ENCODE peak calls at places on chromosomes 1 and 21, in eight cellular contexts. One of them, this sample, is unnamed.

GRCh38 chr1:12387641-12388040 is 157.8 kb downstream of the VPS13D start:
- DNase-seq in AG08395: no peak
- DNase-seq in stimulated activated CD4-positive, alpha-beta T cell treated with anti-CD3 and anti-CD28 coated beads, TNF-alpha, amount 100 ng/mL, for 4 hours: no peak
- DNase-seq in NCI-H1105: no peak
- DNase-seq in LHCN-M2: peak
- DNase-seq in cardiac fibroblast: peak
- DNase-seq in kidney tubule cell: no peak
- DNase-seq in activated CD4-positive, alpha-beta T cell treated with anti-CD3 and anti-CD28 coated beads, Interleukin-2, amount 50 U/mL, for 48 hours: no peak
- DNase-seq in this sample: no peak

GRCh38 chr1:199067483-199067882 is 428.6 kb downstream of the PTPRC start:
- DNase-seq in AG08395: no peak
- DNase-seq in stimulated activated CD4-positive, alpha-beta T cell treated with anti-CD3 and anti-CD28 coated beads, TNF-alpha, amount 100 ng/mL, for 4 hours: no peak
- DNase-seq in NCI-H1105: no peak
- DNase-seq in LHCN-M2: no peak
- DNase-seq in cardiac fibroblast: no peak
- DNase-seq in kidney tubule cell: no peak
- DNase-seq in activated CD4-positive, alpha-beta T cell treated with anti-CD3 and anti-CD28 coated beads, Interleukin-2, amount 50 U/mL, for 48 hours: no peak
- DNase-seq in this sample: no peak

GRCh38 chr1:86201321-86201720 is 44.7 kb upstream of the COL24A1 start:
- DNase-seq in AG08395: no peak
- DNase-seq in stimulated activated CD4-positive, alpha-beta T cell treated with anti-CD3 and anti-CD28 coated beads, TNF-alpha, amount 100 ng/mL, for 4 hours: no peak
- DNase-seq in NCI-H1105: no peak
- DNase-seq in LHCN-M2: no peak
- DNase-seq in cardiac fibroblast: peak
- DNase-seq in kidney tubule cell: no peak
- DNase-seq in activated CD4-positive, alpha-beta T cell treated with anti-CD3 and anti-CD28 coated beads, Interleukin-2, amount 50 U/mL, for 48 hours: no peak
- DNase-seq in this sample: no peak

GRCh38 chr21:44870748-44871495 is 2.6 kb downstream of the PTTG1IP start:
- DNase-seq in AG08395: no peak
- DNase-seq in stimulated activated CD4-positive, alpha-beta T cell treated with anti-CD3 and anti-CD28 coated beads, TNF-alpha, amount 100 ng/mL, for 4 hours: no peak
- DNase-seq in NCI-H1105: no peak
- DNase-seq in LHCN-M2: peak
- DNase-seq in cardiac fibroblast: peak
- DNase-seq in kidney tubule cell: peak
- DNase-seq in activated CD4-positive, alpha-beta T cell treated with anti-CD3 and anti-CD28 coated beads, Interleukin-2, amount 50 U/mL, for 48 hours: no peak
- DNase-seq in this sample: no peak

GRCh38 chr1:99645699-99646531 is at the start of gene PALMD:
- DNase-seq in AG08395: peak
- DNase-seq in stimulated activated CD4-positive, alpha-beta T cell treated with anti-CD3 and anti-CD28 coated beads, TNF-alpha, amount 100 ng/mL, for 4 hours: no peak
- DNase-seq in NCI-H1105: peak
- DNase-seq in LHCN-M2: peak
- DNase-seq in cardiac fibroblast: peak
- DNase-seq in kidney tubule cell: peak
- DNase-seq in activated CD4-positive, alpha-beta T cell treated with anti-CD3 and anti-CD28 coated beads, Interleukin-2, amount 50 U/mL, for 48 hours: no peak
- DNase-seq in this sample: no peak

GRCh38 chr1:185488673-185489311 is 171.7 kb upstream of the IVNS1ABP start:
- DNase-seq in AG08395: no peak
- DNase-seq in stimulated activated CD4-positive, alpha-beta T cell treated with anti-CD3 and anti-CD28 coated beads, TNF-alpha, amount 100 ng/mL, for 4 hours: no peak
- DNase-seq in NCI-H1105: no peak
- DNase-seq in LHCN-M2: no peak
- DNase-seq in cardiac fibroblast: no peak
- DNase-seq in kidney tubule cell: no peak
- DNase-seq in activated CD4-positive, alpha-beta T cell treated with anti-CD3 and anti-CD28 coated beads, Interleukin-2, amount 50 U/mL, for 48 hours: no peak
- DNase-seq in this sample: no peak

GRCh38 chr21:37145635-37146111 is 72.6 kb downstream of the TTC3 start:
- DNase-seq in AG08395: no peak
- DNase-seq in stimulated activated CD4-positive, alpha-beta T cell treated with anti-CD3 and anti-CD28 coated beads, TNF-alpha, amount 100 ng/mL, for 4 hours: no peak
- DNase-seq in NCI-H1105: no peak
- DNase-seq in LHCN-M2: peak
- DNase-seq in cardiac fibroblast: peak
- DNase-seq in kidney tubule cell: peak
- DNase-seq in activated CD4-positive, alpha-beta T cell treated with anti-CD3 and anti-CD28 coated beads, Interleukin-2, amount 50 U/mL, for 48 hours: no peak
- DNase-seq in this sample: no peak

GRCh38 chr1:16120940-16121410 is 34.9 kb downstream of the EPHA2 start:
- DNase-seq in AG08395: no peak
- DNase-seq in stimulated activated CD4-positive, alpha-beta T cell treated with anti-CD3 and anti-CD28 coated beads, TNF-alpha, amount 100 ng/mL, for 4 hours: no peak
- DNase-seq in NCI-H1105: peak
- DNase-seq in LHCN-M2: no peak
- DNase-seq in cardiac fibroblast: no peak
- DNase-seq in kidney tubule cell: no peak
- DNase-seq in activated CD4-positive, alpha-beta T cell treated with anti-CD3 and anti-CD28 coated beads, Interleukin-2, amount 50 U/mL, for 48 hours: no peak
- DNase-seq in this sample: no peak

GRCh38 chr1:157948547-157949152 is 44.8 kb upstream of the KIRREL1 start:
- DNase-seq in AG08395: peak
- DNase-seq in stimulated activated CD4-positive, alpha-beta T cell treated with anti-CD3 and anti-CD28 coated beads, TNF-alpha, amount 100 ng/mL, for 4 hours: no peak
- DNase-seq in NCI-H1105: peak
- DNase-seq in LHCN-M2: peak
- DNase-seq in cardiac fibroblast: peak
- DNase-seq in kidney tubule cell: peak
- DNase-seq in activated CD4-positive, alpha-beta T cell treated with anti-CD3 and anti-CD28 coated beads, Interleukin-2, amount 50 U/mL, for 48 hours: no peak
- DNase-seq in this sample: no peak

GRCh38 chr1:234675561-234675960 is 65.6 kb upstream of the IRF2BP2 start:
- DNase-seq in AG08395: no peak
- DNase-seq in stimulated activated CD4-positive, alpha-beta T cell treated with anti-CD3 and anti-CD28 coated beads, TNF-alpha, amount 100 ng/mL, for 4 hours: no peak
- DNase-seq in NCI-H1105: no peak
- DNase-seq in LHCN-M2: peak
- DNase-seq in cardiac fibroblast: no peak
- DNase-seq in kidney tubule cell: no peak
- DNase-seq in activated CD4-positive, alpha-beta T cell treated with anti-CD3 and anti-CD28 coated beads, Interleukin-2, amount 50 U/mL, for 48 hours: no peak
- DNase-seq in this sample: no peak

This sample was measured in activated CD4-positive, alpha-beta memory T cell treated with anti-CD3 and anti-CD28 coated beads, Interleukin-2, amount 10 ng/mL, durations not matched to agents 7 days and 5 days.